ENCODE peak calls at places on chromosomes 11 and 22, in four cellular contexts. T is aorta, I is cardiac fibroblast, R is fibroblast of lung. Y is an unnamed sample.

GRCh38 chr22:24937114-24937513 is 9.4 kb downstream of the LHFPL7 start:
- DNase-seq in T (no peak), I (peak; percentile 60), R (no peak), Y (peak; percentile 59)

GRCh38 chr11:39732002-39732401 is 1727.5 kb downstream of the LRRC4C start:
- DNase-seq in T (no peak), R (no peak), I (no peak), Y (no peak)

GRCh38 chr11:58003036-58003435 is 20.6 kb upstream of the OR9Q1 start:
- DNase-seq in T (no peak), I (peak; percentile 25), R (no peak), Y (peak; percentile 65)

GRCh38 chr22:39123811-39124668 is 27.0 kb downstream of the APOBEC3H start:
- DNase-seq in I (no peak), R (no peak), T (no peak), Y (no peak)

GRCh38 chr22:50199836-50200332 is 927 bp upstream of the SELENOO start:
- DNase-seq in R (no peak), I (no peak), T (no peak), Y (no peak)

GRCh38 chr11:64396079-64396591 is 37.2 kb downstream of the RPS6KA4 start:
- DNase-seq in R (no peak), I (no peak), T (no peak), Y (no peak)

GRCh38 chr11:121257976-121258375 is 34.6 kb upstream of the SC5D start:
- DNase-seq in I (no peak), R (no peak), T (no peak), Y (no peak)

GRCh38 chr11:134658481-134659080 is 246.5 kb upstream of the B3GAT1 start:
- DNase-seq in I (no peak), R (no peak), T (no peak), Y (no peak)

GRCh38 chr22:48560836-48561235 is 1266.8 kb downstream of the BRD1 start:
- DNase-seq in R (no peak), T (no peak), I (no peak), Y (no peak)

GRCh38 chr11:120499859-120500258 is 11.7 kb upstream of the GRIK4 start:
- DNase-seq in R (no peak), I (no peak), T (no peak), Y (no peak)

GRCh38 chr11:74023291-74023690 is 14.4 kb upstream of the UCP3 start:
- DNase-seq in I (no peak), R (no peak), T (no peak), Y (no peak)

GRCh38 chr11:86218125-86219081 is 26.1 kb upstream of the EED start:
- DNase-seq in I (peak; percentile 87), R (peak; percentile 81), T (peak; percentile 78), Y (peak; percentile 82)
- H3K4me3 ChIP-seq in I (no peak overlapping the region), R (peak overlapping the region; percentile 41), T (peak overlapping the region; percentile 66), Y (no peak overlapping the region)

DNA sequence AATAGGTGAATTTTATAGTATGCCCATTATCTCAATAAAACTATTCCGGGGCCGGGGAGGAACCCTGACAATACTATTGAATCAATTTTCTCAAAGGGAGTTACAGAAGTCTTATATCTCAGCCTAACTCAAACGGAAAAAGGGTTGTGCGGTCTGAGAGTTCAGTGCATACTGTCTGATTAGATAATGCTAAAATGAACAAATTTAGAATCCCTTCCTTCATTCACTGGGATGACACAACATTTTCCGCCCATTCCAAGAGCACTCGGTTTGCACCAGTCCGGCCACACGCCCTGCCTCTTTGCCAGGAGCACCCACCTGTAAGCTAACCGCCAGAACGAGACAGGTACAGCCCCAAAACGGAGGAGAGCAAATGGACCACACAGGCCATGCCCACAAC is 50.0 kb upstream of the NFRKB start:
- DNase-seq in T (no peak), R (no peak), I (no peak), Y (no peak)
- H3K4me3 ChIP-seq in T (no peak overlapping the region), R (no peak overlapping the region), I (no peak overlapping the region), Y (no peak overlapping the region)

DNA sequence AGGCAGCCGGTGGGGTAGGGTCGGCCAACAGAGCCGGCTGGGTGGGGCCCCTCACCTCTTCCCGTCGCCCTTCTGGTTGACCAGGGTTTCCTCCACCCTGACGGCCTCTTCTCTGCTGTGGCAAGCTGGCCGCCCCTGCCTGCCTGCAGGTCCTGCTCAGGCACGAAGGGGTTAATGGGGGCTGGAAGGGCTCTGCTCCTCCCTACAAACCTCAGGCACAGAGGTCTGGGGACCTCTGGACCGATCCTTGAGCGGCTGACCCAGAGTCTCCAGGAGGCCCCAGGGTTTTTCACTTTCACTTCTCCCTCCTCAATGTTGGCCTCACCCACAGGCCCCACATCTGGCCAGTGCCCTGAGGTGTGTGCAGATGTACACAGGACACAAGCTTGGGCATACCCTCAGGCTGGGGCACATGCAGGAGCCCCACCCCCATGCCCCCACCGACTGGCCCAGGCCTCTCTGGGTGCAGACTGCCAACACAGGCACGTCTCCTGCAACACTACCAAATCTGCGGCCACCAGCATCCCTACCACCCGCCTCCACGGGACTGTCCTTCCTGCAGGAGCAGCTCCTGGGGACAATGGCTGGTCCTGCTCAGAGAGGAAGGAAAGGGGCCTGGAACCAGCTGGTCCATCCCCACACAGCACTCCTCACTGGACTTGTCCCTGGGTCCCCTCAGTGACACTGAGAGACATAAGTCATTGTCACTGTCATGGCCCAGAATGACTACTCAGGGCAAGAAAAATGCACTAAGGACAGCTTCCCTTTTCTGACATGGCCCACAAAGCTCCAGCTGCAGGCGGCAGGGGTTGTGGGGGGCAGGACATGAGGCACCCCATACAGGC is 3.2 kb upstream of the TBX1 start:
- DNase-seq in T (no peak), I (no peak), R (no peak), Y (no peak)
- H3K4me3 ChIP-seq in T (no peak overlapping the region), I (no peak overlapping the region), R (no peak overlapping the region), Y (no peak overlapping the region)

DNA sequence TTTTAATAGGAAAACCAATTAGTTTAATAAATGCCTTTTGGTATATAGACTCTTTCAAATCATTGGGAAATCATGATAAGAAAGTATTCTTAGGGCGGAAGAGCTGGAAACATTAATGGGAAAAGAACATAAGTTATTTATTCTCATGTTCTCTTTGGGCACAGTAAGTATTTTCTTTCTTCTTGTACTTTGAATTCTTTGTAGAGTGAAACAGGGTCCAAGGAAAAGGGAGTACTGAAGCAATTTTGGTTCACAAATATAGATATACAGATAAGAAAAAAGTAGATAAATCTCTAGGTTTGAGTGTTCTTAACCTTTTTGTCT is 123.2 kb downstream of the MICAL2 start:
- DNase-seq in I (no peak), R (no peak), T (no peak), Y (no peak)
- H3K4me3 ChIP-seq in I (no peak overlapping the region), R (no peak overlapping the region), T (no peak overlapping the region), Y (no peak overlapping the region)

GRCh38 chr11:61586792-61587430 is 6.0 kb upstream of the SYT7 start:
- DNase-seq in T (no peak), I (no peak), R (no peak), Y (no peak)
- H3K4me3 ChIP-seq in T (no peak overlapping the region), I (no peak overlapping the region), R (peak overlapping the region; percentile 55), Y (no peak overlapping the region)

GRCh38 chr11:15027011-15027410 is 46.4 kb upstream of the CALCB start:
- DNase-seq in I (no peak), R (no peak), T (no peak), Y (no peak)
- H3K4me3 ChIP-seq in I (no peak overlapping the region), R (no peak overlapping the region), T (no peak overlapping the region), Y (no peak overlapping the region)

GRCh38 chr22:20552913-20553401 is 45.5 kb downstream of the MED15 start:
- DNase-seq in R (peak; percentile 79), T (no peak), I (peak; percentile 78), Y (peak; percentile 91)
- H3K4me3 ChIP-seq in R (peak overlapping the region; percentile 23), T (no peak overlapping the region), I (no peak overlapping the region), Y (no peak overlapping the region)

Y was measured in endothelial cell of umbilical vein.